ENCODE peak calls at places on chromosomes 3 and 15, in four cellular contexts. D, S, V and X are unnamed samples.

GRCh38 chr3:172582712-172583111 is 59.5 kb upstream of the TNFSF10 start:
- DNase-seq in D (no peak), S (peak; percentile 85), V (no peak), X (no peak)

GRCh38 chr15:40968290-40969085 is 15.2 kb downstream of the CHAC1 start:
- DNase-seq in D (no peak), S (no peak), V (no peak), X (no peak)

GRCh38 chr15:32107477-32108080 is 77.3 kb downstream of the CHRNA7 start:
- DNase-seq in V (no peak), D (no peak), S (no peak), X (no peak)

GRCh38 chr15:76101655-76102054 is 41.9 kb downstream of the TMEM266 start:
- DNase-seq in V (no peak), D (no peak), S (no peak), X (no peak)

GRCh38 chr15:74365619-74366445 is 1.6 kb downstream of the CYP11A1 start:
- DNase-seq in S (no peak), V (no peak), D (peak; percentile 73), X (peak; percentile 74)

GRCh38 chr3:23874359-23875120 is 42.2 kb downstream of the NKIRAS1 start:
- DNase-seq in S (no peak), D (no peak), V (no peak), X (no peak)

GRCh38 chr3:25304916-25305315 is 123.1 kb upstream of the RARB start:
- DNase-seq in V (no peak), D (no peak), S (no peak), X (no peak)

GRCh38 chr3:127547761-127548605 is 42.5 kb downstream of the TPRA1 start:
- DNase-seq in V (peak; percentile 3), S (peak; percentile 47), D (peak; percentile 85), X (peak; percentile 93)

GRCh38 chr3:124860599-124860998 is 26.6 kb downstream of the ITGB5 start:
- DNase-seq in S (peak; percentile 97), D (no peak), V (peak; percentile 81), X (no peak)

GRCh38 chr15:68666812-68667450 is 88.1 kb downstream of the CORO2B start:
- DNase-seq in S (no peak), V (no peak), D (no peak), X (no peak)

GRCh38 chr3:73498764-73499622 is 125.7 kb downstream of the PDZRN3 start:
- DNase-seq in V (no peak), D (no peak), S (peak; percentile 10), X (no peak)

GRCh38 chr15:51119120-51119519 is 24.4 kb upstream of the TNFAIP8L3 start:
- DNase-seq in D (no peak), V (no peak), S (no peak), X (no peak)

GRCh38 chr15:51126842-51127241 is 32.1 kb upstream of the TNFAIP8L3 start:
- DNase-seq in D (no peak), V (no peak), S (no peak), X (no peak)

GRCh38 chr15:51117270-51117669 is 22.6 kb upstream of the TNFAIP8L3 start:
- DNase-seq in D (no peak), S (peak; percentile 28), V (no peak), X (no peak)

GRCh38 chr15:51121631-51122225 is 27.0 kb upstream of the TNFAIP8L3 start:
- DNase-seq in D (no peak), V (no peak), S (no peak), X (no peak)

GRCh38 chr15:51121118-51121517 is 26.4 kb upstream of the TNFAIP8L3 start:
- DNase-seq in S (peak; percentile 96), D (no peak), V (peak; percentile 84), X (no peak)
- TF ChIP-seq CTCF in S (no peak), D (no peak), V (no peak), X (no peak)

DNA sequence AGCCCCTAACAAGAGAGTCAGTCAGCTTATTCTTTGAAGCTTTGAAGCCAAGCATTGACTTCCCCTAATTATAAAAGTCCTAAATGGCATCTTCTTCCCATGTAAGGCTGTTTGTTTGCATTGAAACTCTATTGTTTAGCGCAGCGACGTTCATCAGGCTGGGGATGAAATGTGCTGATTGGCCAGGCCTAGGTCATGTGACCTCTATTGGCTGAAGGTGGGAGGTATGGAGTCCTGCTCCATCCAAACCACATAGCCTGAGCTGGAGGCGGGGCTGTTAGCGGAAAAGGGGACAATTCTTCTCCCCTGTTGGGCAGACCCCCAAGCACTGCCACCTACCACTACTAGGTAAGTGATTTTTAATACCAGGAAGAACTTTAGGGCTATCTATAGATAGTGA is 145.3 kb upstream of the PRR23C start:
- DNase-seq in V (no peak), D (no peak), S (no peak), X (no peak)
- TF ChIP-seq CTCF in V (no peak), D (no peak), S (no peak), X (no peak)

DNA sequence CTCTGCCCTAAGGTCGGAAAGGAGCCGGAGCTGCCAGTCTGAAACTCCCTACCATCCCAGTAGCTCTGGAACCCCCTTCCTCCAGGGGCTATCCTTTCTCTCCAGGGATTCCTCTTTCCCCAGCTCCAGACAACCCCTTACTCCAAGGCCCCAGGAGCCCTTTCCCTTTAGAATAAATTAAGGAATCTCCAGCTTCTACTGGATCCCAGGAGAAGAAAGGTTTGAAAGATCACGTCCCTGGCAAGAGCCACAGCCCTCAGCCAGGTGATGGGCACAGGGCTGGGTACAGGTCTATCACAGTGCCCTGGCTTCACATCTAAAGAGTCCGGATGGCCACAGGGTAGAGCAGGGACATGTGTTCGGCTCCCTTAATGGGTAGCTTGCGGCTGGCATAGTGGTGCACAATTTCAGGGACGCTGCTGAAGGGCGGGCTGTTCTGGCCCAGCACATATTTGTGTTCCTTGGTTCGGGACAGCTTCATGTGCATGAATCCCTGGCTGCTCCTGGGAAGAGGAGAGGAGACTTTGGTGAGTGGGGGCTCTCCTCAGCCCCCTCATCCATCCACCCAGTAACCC is 20.0 kb downstream of the SHF start:
- DNase-seq in V (no peak), S (no peak), D (no peak), X (no peak)
- TF ChIP-seq CTCF in V (no peak), S (no peak), D (no peak), X (peak; percentile 3)

GRCh38 chr3:12343091-12343494 is 54.2 kb downstream of the PPARG start:
- DNase-seq in S (peak; percentile 49), D (no peak), V (no peak), X (no peak)
- TF ChIP-seq CTCF in S (no peak), D (no peak), V (no peak), X (no peak)